ENCODE peak calls at places on chromosomes 13 and 19, in seven cellular contexts. X is ovary, L is hepatocyte, H is OCI-LY7, K is psoas muscle, S is cardiac muscle cell, C is body of pancreas. T is an unnamed sample.

GRCh38 chr13:108785844-108786243 is 156.4 kb downstream of the MYO16 start:
- DNase-seq in L (no peak), K (no peak), X (no peak), H (no peak), S (no peak), C (no peak), T (no peak)

GRCh38 chr19:28184997-28185396 is 1028.0 kb downstream of the UQCRFS1 start:
- DNase-seq in C (no peak), L (no peak), S (no peak), K (no peak), H (no peak), X (no peak), T (no peak)

GRCh38 chr13:33281951-33282595 is 3.5 kb downstream of the STARD13 start:
- DNase-seq in C (no peak), L (no peak), H (no peak), X (no peak), K (no peak), S (no peak), T (no peak)

GRCh38 chr13:35857769-35858168 is 273.4 kb downstream of the DCLK1 start:
- DNase-seq in C (no peak), H (no peak), L (no peak), X (no peak), S (peak; percentile 33), K (no peak), T (no peak)

GRCh38 chr13:108214511-108215383 is 589 bp downstream of the LIG4 start:
- DNase-seq in H (peak; percentile 44), C (peak; percentile 16), K (peak; percentile 57), S (peak; percentile 47), X (no peak), L (peak; percentile 45), T (no peak)

GRCh38 chr19:57078802-57079201 is 41.0 kb upstream of the USP29 start:
- DNase-seq in L (no peak), X (no peak), S (no peak), C (no peak), H (no peak), K (no peak), T (no peak)

GRCh38 chr13:44876782-44877324 is 112.4 kb downstream of the NUFIP1 start:
- DNase-seq in K (no peak), X (no peak), H (no peak), L (no peak), S (peak; percentile 9), C (no peak), T (no peak)

GRCh38 chr13:106276876-106277275 is 258.6 kb downstream of the EFNB2 start:
- DNase-seq in L (no peak), H (no peak), C (no peak), X (no peak), K (no peak), S (no peak), T (no peak)

GRCh38 chr13:50941146-50941545 is 31.6 kb downstream of the RNASEH2B start:
- DNase-seq in C (no peak), K (no peak), H (no peak), X (no peak), L (no peak), S (no peak), T (no peak)

GRCh38 chr13:97224544-97225324 is 2.6 kb downstream of the MBNL2 start:
- DNase-seq in K (no peak), C (peak; percentile 89), H (no peak), S (no peak), X (peak; percentile 54), L (peak; percentile 42), T (no peak)

GRCh38 chr19:45016388-45017314 is 15.4 kb downstream of the RELB start:
- DNase-seq in H (peak; percentile 99), K (peak; percentile 72), L (peak; percentile 78), C (peak; percentile 75), S (peak; percentile 70), X (peak; percentile 62), T (peak; percentile 88)

GRCh38 chr19:11092181-11092538 is 2.9 kb downstream of the LDLR start:
- DNase-seq in X (no peak), K (no peak), S (no peak), C (peak; percentile 68), H (no peak), L (no peak), T (peak; percentile 34)

GRCh38 chr13:42997381-42997780 is 5.3 kb upstream of the EPSTI1 start:
- DNase-seq in H (no peak), X (no peak), C (no peak), K (no peak), L (no peak), S (peak; percentile 61), T (peak; percentile 49)

GRCh38 chr13:63517376-63517775 is 2101.7 kb upstream of the PCDH20 start:
- DNase-seq in C (no peak), S (no peak), H (no peak), X (no peak), K (no peak), L (no peak), T (no peak)

GRCh38 chr13:63512095-63512494 is 2096.4 kb upstream of the PCDH20 start:
- DNase-seq in H (no peak), L (no peak), C (no peak), K (no peak), S (no peak), X (no peak), T (no peak)

DNA sequence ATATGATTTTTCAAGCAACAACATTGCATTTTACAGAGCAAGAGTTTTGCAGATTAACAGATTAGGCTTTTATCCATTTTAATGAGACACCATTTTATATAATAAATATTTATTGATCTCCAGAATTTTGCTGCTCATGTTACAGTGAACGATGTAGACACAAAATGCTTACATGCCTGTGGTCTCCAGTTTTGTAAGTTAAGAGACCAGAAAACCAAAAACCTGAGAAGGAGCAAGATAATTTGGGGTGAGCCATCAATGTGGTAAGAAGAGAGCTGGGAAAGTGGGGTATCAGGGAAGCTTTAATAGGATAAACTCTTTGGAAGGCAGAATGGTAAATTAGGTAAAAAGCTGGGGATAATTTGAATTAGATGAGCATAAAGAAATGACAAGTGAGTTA is 2100.5 kb upstream of the PCDH20 start:
- DNase-seq in H (no peak), C (no peak), K (no peak), X (no peak), S (no peak), L (no peak), T (no peak)
- H3K4me1 ChIP-seq in H (no peaks in the 10 kb centered on the region), C (no peaks in the 10 kb centered on the region), K (no peaks in the 10 kb centered on the region), X (no peaks in the 10 kb centered on the region), S (no peaks in the 10 kb centered on the region), L (no peaks in the 10 kb centered on the region), T (no peaks in the 10 kb centered on the region)

GRCh38 chr19:1002600-1002999 is 2.4 kb downstream of the GRIN3B start:
- DNase-seq in S (no peak), L (no peak), C (no peak), K (no peak), X (no peak), H (no peak), T (no peak)

GRCh38 chr19:1003283-1003682 is 3.1 kb downstream of the GRIN3B start:
- DNase-seq in X (no peak), H (no peak), S (no peak), K (no peak), C (no peak), L (no peak), T (no peak)

GRCh38 chr19:1000591-1001537 is 645 bp downstream of the GRIN3B start:
- DNase-seq in S (no peak), H (no peak), C (no peak), X (no peak), L (no peak), K (no peak), T (no peak)

GRCh38 chr19:1000095-1000494 is at the start of gene GRIN3B:
- DNase-seq in S (peak; percentile 85), C (peak; percentile 57), K (peak; percentile 76), L (peak; percentile 85), H (peak; percentile 57), X (no peak), T (peak; percentile 75)

GRCh38 chr19:1001538-1002166 is 1.4 kb downstream of the GRIN3B start:
- DNase-seq in H (peak; percentile 64), X (peak; percentile 71), C (no peak), K (peak; percentile 80), L (peak; percentile 74), S (peak; percentile 71), T (no peak)
- H3K4me3 ChIP-seq in H (no peak overlapping the region), X (no peak overlapping the region), C (no peak overlapping the region), K (no peak overlapping the region), L (no peak overlapping the region), S (no peak overlapping the region), T (no peak overlapping the region)

GRCh38 chr19:35986111-35986510 is 8.9 kb upstream of the SDHAF1 start:
- DNase-seq in C (no peak), H (no peak), K (no peak), S (no peak), X (no peak), L (no peak), T (no peak)

GRCh38 chr19:35990771-35991730 is 3.9 kb upstream of the SDHAF1 start:
- DNase-seq in H (no peak), L (no peak), S (no peak), X (no peak), C (no peak), K (no peak), T (no peak)

GRCh38 chr19:35988824-35989223 is 6.2 kb upstream of the SDHAF1 start:
- DNase-seq in H (no peak), C (no peak), K (no peak), S (no peak), X (no peak), L (no peak), T (no peak)

GRCh38 chr19:35986664-35987570 is 8.1 kb upstream of the SDHAF1 start:
- DNase-seq in H (peak; percentile 39), S (peak; percentile 44), C (peak; percentile 32), X (no peak), L (peak; percentile 34), K (peak; percentile 62), T (peak; percentile 46)

DNA sequence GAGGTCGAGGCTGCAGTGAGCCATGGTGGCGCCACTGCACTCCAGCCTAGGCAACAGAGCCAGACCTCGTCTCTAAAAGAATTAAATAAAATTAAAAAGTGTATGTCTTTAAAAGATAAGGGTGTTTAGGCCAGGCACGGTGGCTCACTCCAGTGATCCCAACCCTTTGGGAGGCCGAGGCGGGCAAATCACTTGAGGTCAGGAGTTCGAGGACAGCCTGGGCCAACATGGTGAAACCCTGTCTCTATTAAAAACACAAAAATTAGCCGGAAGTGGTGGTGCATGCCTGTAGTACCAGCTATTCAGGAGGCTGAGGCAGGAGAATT is 7.5 kb upstream of the SDHAF1 start:
- DNase-seq in S (no peak), H (peak; percentile 12), C (no peak), K (no peak), X (no peak), L (no peak), T (no peak)
- TF ChIP-seq CTCF in S (no peak), H (peak; percentile 50), C (no peak), K (no peak), X (no peak), L (no peak), T (no peak)

GRCh38 chr13:113856716-113857065 is 7.2 kb downstream of the GAS6 start:
- DNase-seq in S (no peak), K (peak; percentile 80), L (no peak), X (peak; percentile 46), H (no peak), C (peak; percentile 28), T (no peak)

GRCh38 chr13:113854238-113855011 is 9.5 kb downstream of the GAS6 start:
- DNase-seq in L (no peak), S (no peak), C (peak; percentile 63), X (peak; percentile 52), H (no peak), K (peak; percentile 68), T (no peak)

GRCh38 chr13:113855012-113855921 is 8.6 kb downstream of the GAS6 start:
- DNase-seq in K (peak; percentile 93), C (peak; percentile 3), L (no peak), S (no peak), X (peak; percentile 35), H (no peak), T (peak; percentile 16)

GRCh38 chr13:113857531-113858195 is 6.2 kb downstream of the GAS6 start:
- DNase-seq in H (no peak), X (no peak), L (no peak), K (no peak), S (no peak), C (peak; percentile 0), T (no peak)

GRCh38 chr13:113855931-113856715 is 7.8 kb downstream of the GAS6 start:
- DNase-seq in L (no peak), S (no peak), X (peak; percentile 37), H (no peak), K (no peak), C (peak; percentile 1), T (no peak)
- H3K4me1 ChIP-seq in L (peaks cover 48% of the 10 kb centered on the region), S (peaks cover 17% of the 10 kb centered on the region), X (peaks cover 51% of the 10 kb centered on the region), H (no peaks in the 10 kb centered on the region), K (peaks cover 66% of the 10 kb centered on the region), C (peaks cover 68% of the 10 kb centered on the region), T (peaks cover 34% of the 10 kb centered on the region)